ENCODE peak calls at places on chromosomes 1 and 21, in nine cellular contexts. Y, P, K, R, I, E, Z, L and A are unnamed samples.
A peak's percentile ranks its signal among the peaks of the same experiment; 100 is the strongest.

GRCh38 chr1:45018599-45019230 is 6.7 kb downstream of the UROD start:
- DNase-seq in Y (no peak), P (peak; percentile 82), K (peak; percentile 67), R (no peak), I (peak; percentile 74), E (peak; percentile 64), Z (peak; percentile 67), L (peak; percentile 41), A (no peak)

GRCh38 chr1:147840909-147841308 is 61.7 kb upstream of the GJA8 start:
- DNase-seq in Y (no peak), P (no peak), K (no peak), R (no peak), I (no peak), E (no peak), Z (no peak), L (peak; percentile 4), A (no peak)

GRCh38 chr1:7149080-7149838 is 364.0 kb downstream of the CAMTA1 start:
- DNase-seq in Y (no peak), P (peak; percentile 85), K (peak; percentile 75), R (no peak), I (no peak), E (no peak), Z (no peak), L (no peak), A (no peak)

GRCh38 chr1:154207262-154207661 is 1.1 kb upstream of the CFAP141 start:
- DNase-seq in Y (no peak), P (no peak), K (peak; percentile 66), R (no peak), I (no peak), E (no peak), Z (no peak), L (no peak), A (no peak)

GRCh38 chr1:229508823-229509337 is 739 bp upstream of the NUP133 start:
- DNase-seq in Y (no peak), P (no peak), K (no peak), R (no peak), I (no peak), E (no peak), Z (no peak), L (no peak), A (no peak)

GRCh38 chr1:156282143-156282478 is 514 bp downstream of the SMG5 start:
- DNase-seq in Y (no peak), P (no peak), K (no peak), R (no peak), I (no peak), E (no peak), Z (peak; percentile 36), L (peak; percentile 48), A (no peak)

GRCh38 chr1:22794691-22795090 is 84.1 kb downstream of the EPHB2 start:
- DNase-seq in Y (no peak), P (no peak), K (no peak), R (no peak), I (peak; percentile 69), E (no peak), Z (no peak), L (no peak), A (no peak)

GRCh38 chr21:42302794-42303193 is 12.4 kb downstream of the TFF3 start:
- DNase-seq in Y (no peak), P (no peak), K (no peak), R (no peak), I (peak; percentile 4), E (no peak), Z (no peak), L (no peak), A (no peak)

GRCh38 chr1:239682945-239683344 is 296.6 kb downstream of the CHRM3 start:
- DNase-seq in Y (no peak), P (no peak), K (no peak), R (no peak), I (no peak), E (no peak), Z (no peak), L (no peak), A (no peak)

GRCh38 chr21:41653944-41654625 is 112.8 kb downstream of the RIPK4 start:
- DNase-seq in Y (no peak), P (no peak), K (no peak), R (no peak), I (no peak), E (peak; percentile 57), Z (peak; percentile 69), L (no peak), A (no peak)

GRCh38 chr1:6822530-6823359 is 37.5 kb downstream of the CAMTA1 start:
- DNase-seq in Y (no peak), P (peak; percentile 43), K (peak; percentile 41), R (no peak), I (peak; percentile 61), E (no peak), Z (no peak), L (no peak), A (no peak)

GRCh38 chr1:224852901-224853568 is 76.4 kb upstream of the DNAH14 start:
- DNase-seq in Y (no peak), P (no peak), K (no peak), R (no peak), I (no peak), E (no peak), Z (no peak), L (peak; percentile 66), A (no peak)

GRCh38 chr1:168653567-168653966 is 75.4 kb downstream of the DPT start:
- DNase-seq in Y (no peak), P (no peak), K (no peak), R (no peak), I (no peak), E (no peak), Z (no peak), L (no peak), A (no peak)

GRCh38 chr1:19769211-19769932 is 30.3 kb downstream of the TMCO4 start:
- DNase-seq in Y (no peak), P (no peak), K (no peak), R (no peak), I (no peak), E (no peak), Z (no peak), L (no peak), A (no peak)

DNA sequence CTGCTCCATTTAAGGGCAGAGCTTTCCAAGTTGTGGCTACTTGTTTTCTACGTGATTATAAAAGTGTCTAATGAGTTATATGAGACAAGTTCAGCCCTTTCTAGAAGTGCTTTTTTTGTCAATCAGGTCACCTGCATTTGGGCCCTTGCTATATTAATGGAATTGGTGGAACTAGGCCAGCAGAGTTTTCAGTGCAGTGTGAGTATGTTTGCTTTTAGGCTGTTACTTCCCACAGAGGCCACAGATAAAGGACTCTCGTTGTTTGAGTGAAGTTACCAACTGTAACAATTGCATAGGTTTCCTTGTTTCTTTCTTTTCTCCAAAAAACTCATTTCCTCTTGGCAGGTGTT is 10.9 kb downstream of the SMAP2 start:
- DNase-seq in Y (no peak), P (peak; percentile 55), K (peak; percentile 48), R (no peak), I (no peak), E (no peak), Z (no peak), L (no peak), A (no peak)
- TF ChIP-seq POLR2AphosphoS5 in Y (no peak), P (no peak), K (no peak), R (no peak), I (no peak), E (no peak), Z (peak; percentile 10), L (no peak), A (no peak)

DNA sequence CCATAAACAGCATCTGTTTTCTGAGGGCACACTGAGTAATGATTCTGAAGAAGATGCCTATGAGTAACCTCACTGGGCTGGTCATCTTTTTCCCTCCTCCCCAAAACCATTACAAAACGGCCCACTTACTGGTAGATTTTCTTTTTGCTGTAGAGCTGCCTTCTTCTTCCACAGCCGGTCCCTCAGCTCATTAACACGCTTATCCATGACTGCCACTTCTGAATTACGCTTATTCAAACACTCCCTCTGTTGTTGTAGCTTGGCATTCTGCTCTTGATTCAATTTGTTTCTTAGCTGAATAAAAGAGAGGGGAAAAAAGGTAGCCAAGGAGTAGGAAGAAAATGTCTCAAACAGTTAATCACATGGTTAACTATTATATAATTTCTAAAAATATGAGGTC is 43.1 kb downstream of the TP53BP2 start:
- DNase-seq in Y (no peak), P (no peak), K (no peak), R (no peak), I (no peak), E (no peak), Z (no peak), L (no peak), A (no peak)
- H3K27ac ChIP-seq in Y (no peak overlapping the region), P (no peak overlapping the region), K (no peak overlapping the region), R (no peak overlapping the region), I (no peak overlapping the region), E (no peak overlapping the region), Z (no peak overlapping the region), L (no peak overlapping the region), A (no peak overlapping the region)

DNA sequence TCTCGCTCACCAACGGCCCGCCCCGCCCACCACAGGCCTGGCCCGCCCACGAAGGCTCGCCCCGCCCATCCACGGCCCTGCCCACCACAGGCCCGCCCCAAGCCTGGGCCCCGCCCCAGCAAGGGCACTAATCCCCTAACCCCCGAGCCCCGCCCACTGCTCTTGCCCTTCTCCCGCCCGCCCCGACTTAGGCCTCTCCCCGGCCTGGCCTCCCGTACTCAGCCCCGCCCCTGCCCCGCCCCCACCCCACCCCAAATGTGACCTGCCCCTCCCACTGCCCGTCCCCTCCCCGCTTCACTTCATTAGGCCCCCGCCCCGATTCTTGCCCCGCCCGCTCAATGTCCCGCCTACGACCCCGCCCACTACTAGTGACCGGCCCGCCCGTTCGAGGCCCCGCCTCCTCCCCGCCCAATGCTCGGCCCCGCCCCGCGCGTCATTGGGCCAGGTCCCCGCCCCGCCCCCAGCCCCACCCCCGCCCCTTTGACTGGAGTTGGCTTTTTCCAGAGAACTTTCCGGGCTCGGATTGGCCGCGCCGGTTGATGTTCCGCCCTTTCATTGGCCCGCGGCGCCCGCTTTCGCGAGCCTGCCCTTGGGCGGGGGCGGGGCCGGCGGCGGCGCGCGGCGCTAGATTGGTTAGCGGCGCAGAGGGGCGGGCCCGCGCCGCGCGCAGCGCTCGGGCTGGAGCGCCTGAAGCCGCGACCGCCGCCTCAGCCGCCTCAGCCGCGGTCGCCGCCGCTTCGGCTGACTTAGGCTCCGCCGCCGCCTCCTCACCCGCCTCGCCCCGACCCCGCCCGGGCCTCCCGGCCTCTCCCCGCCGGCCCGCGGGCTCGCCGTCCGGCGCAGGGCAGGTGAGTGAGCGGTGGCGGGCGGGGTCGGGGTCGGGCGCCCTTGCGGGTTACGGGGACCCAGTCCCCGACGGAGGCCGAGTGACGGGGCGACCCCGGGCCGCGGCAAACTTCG is at the start of gene PCBP3:
- DNase-seq in Y (peak; percentile 99), P (peak; percentile 96), K (peak; percentile 98), R (peak; percentile 95), I (peak; percentile 98), E (peak; percentile 95), Z (peak; percentile 93), L (peak; percentile 61), A (peak; percentile 99)
- TF ChIP-seq POLR2A in Y (no peak), P (no peak), K (no peak), R (peak; percentile 27), I (no peak), E (no peak), Z (no peak), L (no peak), A (no peak)

DNA sequence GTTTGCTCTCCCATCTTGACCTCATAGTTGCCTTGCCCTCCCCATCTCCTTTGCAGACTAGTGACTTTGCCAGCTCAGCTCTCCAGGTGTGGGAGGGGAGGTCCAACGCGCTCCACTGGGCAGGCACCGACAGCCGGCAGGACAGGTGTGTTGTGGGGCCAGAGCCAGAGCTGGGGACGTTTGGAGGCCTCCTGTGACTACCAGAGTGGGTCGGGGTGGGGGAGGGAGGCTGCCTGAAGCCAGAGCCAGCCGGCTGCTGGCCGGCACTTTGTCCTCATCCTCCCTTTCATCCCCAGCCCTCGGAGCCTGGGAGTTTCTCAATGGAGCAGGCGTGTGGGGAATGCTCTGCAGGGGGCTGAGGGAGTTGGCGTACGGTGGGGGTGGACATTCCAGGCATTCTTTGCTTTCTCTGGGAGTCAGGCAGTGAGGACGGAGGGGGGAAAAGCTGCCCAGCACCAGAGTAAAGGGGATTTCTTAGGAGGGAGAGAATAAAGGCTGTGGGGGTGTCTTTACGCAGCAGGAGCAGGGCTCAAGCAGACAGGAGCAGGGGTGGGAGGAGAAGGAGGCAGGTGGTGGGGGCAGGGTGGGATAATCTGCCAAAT is 20.2 kb downstream of the NUAK2 start:
- DNase-seq in Y (no peak), P (peak; percentile 87), K (peak; percentile 94), R (no peak), I (peak; percentile 51), E (no peak), Z (peak; percentile 42), L (no peak), A (no peak)
- TF ChIP-seq POLR2AphosphoS5 in Y (no peak), P (no peak), K (peak; percentile 66), R (no peak), I (no peak), E (no peak), Z (peak; percentile 41), L (no peak), A (peak; percentile 55)